ENCODE peak calls at places on chromosomes 5 and 9, in four cellular contexts. D is A673, G is left ventricle myocardium inferior, H is brain microvascular endothelial cell. X is an unnamed sample.

GRCh38 chr9:37566716-37567115 is 9.5 kb downstream of the FBXO10 start:
- DNase-seq in D (no peak), G (no peak), H (no peak), X (no peak)

GRCh38 chr5:124866355-124867063 is 120.1 kb upstream of the ZNF608 start:
- DNase-seq in D (no peak), G (no peak), H (no peak), X (no peak)

GRCh38 chr9:995192-995591 is 18.7 kb downstream of the DMRT3 start:
- DNase-seq in D (no peak), G (no peak), H (no peak), X (no peak)

GRCh38 chr5:969421-969839 is 39.2 kb upstream of the NKD2 start:
- DNase-seq in D (no peak), G (no peak), H (no peak), X (no peak)

GRCh38 chr5:153584131-153584530 is 93.7 kb downstream of the GRIA1 start:
- DNase-seq in D (peak; percentile 1), G (no peak), H (no peak), X (no peak)

GRCh38 chr5:73387630-73388370 is 60.8 kb downstream of the FOXD1 start:
- DNase-seq in D (no peak), G (no peak), H (no peak), X (no peak)

GRCh38 chr9:135480071-135480941 is 724 bp downstream of the PPP1R26 start:
- DNase-seq in D (peak; percentile 66), G (peak; percentile 46), H (peak; percentile 20), X (no peak)

GRCh38 chr5:152711996-152712395 is 306.9 kb upstream of the NMUR2 start:
- DNase-seq in D (no peak), G (no peak), H (no peak), X (no peak)

GRCh38 chr9:77726289-77726688 is 78.2 kb upstream of the GNA14 start:
- DNase-seq in D (no peak), G (no peak), H (no peak), X (no peak)

GRCh38 chr9:38389313-38389712 is 3.2 kb upstream of the ALDH1B1 start:
- DNase-seq in D (no peak), G (no peak), H (no peak), X (no peak)

GRCh38 chr5:43073597-43074546 is 33.8 kb upstream of the ANXA2R start:
- DNase-seq in D (peak; percentile 62), G (no peak), H (peak; percentile 41), X (no peak)

GRCh38 chr5:132762246-132763000 is 14.6 kb downstream of the SEPTIN8 start:
- DNase-seq in D (no peak), G (no peak), H (no peak), X (no peak)

GRCh38 chr5:124774002-124774318 is 27.5 kb upstream of the ZNF608 start:
- DNase-seq in D (no peak), G (no peak), H (no peak), X (no peak)

GRCh38 chr9:30536494-30536893 is 1847.9 kb upstream of the ACO1 start:
- DNase-seq in D (no peak), G (no peak), H (no peak), X (no peak)

GRCh38 chr9:125240649-125240999 is 519 bp downstream of the HSPA5 start:
- DNase-seq in D (peak; percentile 41), G (no peak), H (no peak), X (no peak)

GRCh38 chr5:53874409-53874808 is 314.0 kb downstream of the NDUFS4 start:
- DNase-seq in D (peak; percentile 10), G (no peak), H (no peak), X (no peak)

GRCh38 chr9:114434878-114435311 is 47.1 kb upstream of the AKNA start:
- DNase-seq in D (peak; percentile 29), G (no peak), H (peak; percentile 17), X (no peak)

GRCh38 chr5:111595425-111595824 is 83.1 kb upstream of the STARD4 start:
- DNase-seq in D (no peak), G (no peak), H (no peak), X (no peak)

GRCh38 chr9:33297455-33297854 is 7.1 kb downstream of the NFX1 start:
- DNase-seq in D (no peak), G (peak; percentile 29), H (no peak), X (no peak)

GRCh38 chr5:159156839-159157238 is 52.5 kb downstream of the RNF145 start:
- DNase-seq in D (peak; percentile 66), G (no peak), H (peak; percentile 68), X (peak; percentile 45)

GRCh38 chr9:82949203-82949602 is 113.7 kb downstream of the RASEF start:
- DNase-seq in D (no peak), G (no peak), H (no peak), X (no peak)

GRCh38 chr5:115842089-115842881 is 550 bp downstream of the AP3S1 start:
- DNase-seq in D (peak; percentile 56), G (no peak), H (no peak), X (no peak)

GRCh38 chr5:74640450-74641013 is at the start of gene ENC1:
- DNase-seq in D (peak; percentile 93), G (peak; percentile 89), H (peak; percentile 86), X (no peak)

GRCh38 chr9:70315389-70315788 is 56.6 kb downstream of the SMC5 start:
- DNase-seq in D (no peak), G (no peak), H (no peak), X (no peak)

GRCh38 chr5:157186309-157187045 is 5.8 kb downstream of the ITK start:
- DNase-seq in D (no peak), G (no peak), H (no peak), X (no peak)

GRCh38 chr5:8805653-8806052 is 740.2 kb downstream of the SEMA5A start:
- DNase-seq in D (no peak), G (no peak), H (no peak), X (no peak)

GRCh38 chr5:142644640-142645361 is 41.1 kb downstream of the FGF1 start:
- DNase-seq in D (peak; percentile 94), G (no peak), H (peak; percentile 97), X (peak; percentile 99)

GRCh38 chr9:90343360-90343759 is 299.3 kb downstream of the DIRAS2 start:
- DNase-seq in D (no peak), G (no peak), H (no peak), X (no peak)

GRCh38 chr5:134510970-134511795 is 14.3 kb upstream of the JADE2 start:
- DNase-seq in D (no peak), G (no peak), H (peak; percentile 35), X (peak; percentile 88)

GRCh38 chr5:65261499-65261898 is 220.2 kb downstream of the ADAMTS6 start:
- DNase-seq in D (peak; percentile 17), G (no peak), H (no peak), X (no peak)

GRCh38 chr5:71882826-71883744 is 164.0 kb downstream of the CARTPT start:
- DNase-seq in D (no peak), G (peak; percentile 32), H (peak; percentile 14), X (no peak)

GRCh38 chr9:34459941-34460340 is 1.3 kb downstream of the DNAI1 start:
- DNase-seq in D (no peak), G (no peak), H (no peak), X (no peak)

GRCh38 chr9:132114102-132114707 is 34.5 kb upstream of the MED27 start:
- DNase-seq in D (peak; percentile 53), G (peak; percentile 55), H (peak; percentile 16), X (peak; percentile 18)

GRCh38 chr9:21831841-21832509 is 29.5 kb downstream of the MTAP start:
- DNase-seq in D (peak; percentile 35), G (no peak), H (peak; percentile 94), X (peak; percentile 78)

GRCh38 chr9:131804826-131805225 is 65.0 kb upstream of the RAPGEF1 start:
- DNase-seq in D (no peak), G (no peak), H (no peak), X (no peak)

GRCh38 chr5:158820891-158821290 is 278.8 kb downstream of the EBF1 start:
- DNase-seq in D (no peak), G (no peak), H (no peak), X (no peak)

GRCh38 chr9:136757751-136758140 is 297 bp downstream of the LCN8 start:
- DNase-seq in D (no peak), G (no peak), H (no peak), X (no peak)
- TF ChIP-seq CTCF in D (no peak), G (no peak), H (no peak), X (no peak)

DNA sequence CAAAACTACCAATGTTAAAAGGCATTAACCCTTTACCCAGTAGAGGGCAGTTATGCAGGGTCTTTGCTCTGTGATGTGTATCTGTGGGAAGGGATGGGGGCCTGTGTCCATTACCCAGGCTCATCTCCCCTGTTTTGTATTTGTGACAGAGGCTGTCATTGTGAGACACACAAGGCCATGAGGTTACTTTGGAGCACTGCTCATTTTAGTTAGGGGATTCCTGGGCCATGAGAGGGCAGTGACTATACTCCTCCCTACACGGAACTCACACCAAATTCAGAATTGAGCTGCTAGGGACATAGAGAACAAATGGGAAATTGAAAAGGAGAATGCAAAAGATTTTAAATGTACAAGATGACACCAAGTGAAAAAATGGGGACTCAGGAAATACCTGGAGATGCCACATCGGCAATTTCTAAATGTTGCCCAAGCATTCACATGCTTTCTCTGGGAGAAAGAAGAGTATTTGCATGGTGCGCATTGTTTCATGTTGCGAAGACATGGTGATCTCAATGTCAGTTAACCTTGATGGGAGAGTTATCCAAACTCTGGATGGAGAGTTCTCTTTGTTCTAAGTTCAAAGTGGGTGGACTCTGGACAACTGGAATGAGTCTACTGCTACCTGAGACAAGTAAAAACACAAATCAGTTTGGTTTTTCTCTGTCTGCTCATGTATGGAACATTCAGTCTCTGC is 32.5 kb downstream of the C9orf152 start:
- DNase-seq in D (no peak), G (no peak), H (no peak), X (no peak)
- H3K36me3 ChIP-seq in D (no peaks in the 10 kb centered on the region), G (peaks cover 22% of the 10 kb centered on the region), H (peaks cover 18% of the 10 kb centered on the region), X (no peaks in the 10 kb centered on the region)

GRCh38 chr9:130051855-130052254 is 1.9 kb upstream of the GPR107 start:
- DNase-seq in D (no peak), G (no peak), H (no peak), X (no peak)
- H3K4me3 ChIP-seq in D (no peak overlapping the region), G (no peak overlapping the region), H (no peak overlapping the region), X (no peak overlapping the region)

DNA sequence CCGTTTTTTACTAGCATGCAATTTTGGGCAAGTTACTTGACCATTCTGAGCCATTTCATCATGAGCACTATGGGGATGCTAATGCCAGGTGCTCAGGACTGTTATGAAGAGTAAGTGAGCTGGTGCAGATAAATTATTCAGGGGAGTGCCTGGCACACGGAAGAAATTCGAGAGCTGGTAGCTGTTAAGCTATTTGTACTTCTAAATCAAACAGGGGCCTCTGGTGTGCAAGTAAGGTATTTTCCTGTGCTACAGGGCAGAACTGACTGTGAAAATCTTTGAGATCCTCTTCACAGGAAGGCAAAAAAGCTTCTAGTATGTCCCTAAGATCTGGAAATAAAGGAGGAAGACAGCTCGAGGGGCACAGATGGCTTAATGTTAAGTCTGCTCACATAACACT is 106.3 kb upstream of the SPOCK1 start:
- DNase-seq in D (peak; percentile 52), G (no peak), H (no peak), X (no peak)
- TF ChIP-seq CTCF in D (peak; percentile 54), G (peak; percentile 33), H (peak; percentile 47), X (peak; percentile 53)

DNA sequence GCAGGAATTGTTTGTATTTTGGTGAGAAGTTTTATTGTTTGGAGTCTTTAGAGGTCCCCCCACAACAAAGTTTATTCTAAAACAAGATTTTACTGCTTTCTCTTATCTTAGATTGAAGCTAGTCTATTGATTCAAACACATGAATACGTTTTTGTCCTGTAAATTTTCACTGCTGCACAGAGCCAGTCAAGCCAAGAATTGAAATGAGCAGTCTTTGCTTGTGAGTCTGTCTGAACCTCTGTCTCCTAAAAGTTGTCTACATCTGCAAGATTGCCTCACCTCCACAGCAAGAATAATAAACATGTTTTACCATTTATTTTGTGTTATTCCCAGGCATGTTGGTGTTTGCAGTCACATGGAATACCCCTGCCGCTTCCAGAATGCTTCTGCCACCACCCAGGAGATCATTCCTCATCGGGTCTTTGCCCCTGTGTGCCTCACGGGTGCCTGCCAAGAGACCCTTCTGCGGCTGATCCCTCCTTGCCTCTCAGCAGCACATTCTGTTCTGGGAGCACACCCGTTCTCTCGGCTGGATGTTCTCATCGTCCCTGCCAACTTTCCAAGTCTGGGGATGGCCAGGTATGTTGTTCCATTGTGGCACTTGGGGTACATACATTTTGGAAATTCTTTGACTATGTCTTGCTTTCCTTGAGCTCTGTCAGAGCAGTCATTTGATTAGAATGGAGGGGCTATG is 74.1 kb downstream of the AOPEP start:
- DNase-seq in D (no peak), G (no peak), H (no peak), X (no peak)
- H3K36me3 ChIP-seq in D (no peaks in the 10 kb centered on the region), G (peaks cover 6% of the 10 kb centered on the region), H (no peaks in the 10 kb centered on the region), X (peaks cover 2% of the 10 kb centered on the region)